ENCODE peak calls at places on chromosomes 6 and 20, in seven cellular contexts. D, E, Q, B, M, T and S are unnamed samples.

GRCh38 chr6:107217248-107217647 is 101.9 kb upstream of the BEND3 start:
- DNase-seq in D (no peak), E (no peak), Q (no peak), B (no peak), M (no peak), T (no peak), S (no peak)

GRCh38 chr6:163804991-163805390 is 390.5 kb downstream of the QKI start:
- DNase-seq in D (no peak), E (no peak), Q (no peak), B (no peak), M (no peak), T (no peak), S (no peak)

GRCh38 chr6:133741375-133741861 is 147.5 kb upstream of the TCF21 start:
- DNase-seq in D (no peak), E (no peak), Q (no peak), B (no peak), M (peak; percentile 16), T (no peak), S (no peak)

GRCh38 chr6:42165016-42165415 is 8.1 kb upstream of the GUCA1A start:
- DNase-seq in D (no peak), E (no peak), Q (no peak), B (peak; percentile 42), M (no peak), T (no peak), S (no peak)

GRCh38 chr6:37971263-37971662 is 151.7 kb downstream of the ZFAND3 start:
- DNase-seq in D (no peak), E (no peak), Q (no peak), B (no peak), M (no peak), T (no peak), S (no peak)

GRCh38 chr20:49471397-49471796 is 11.1 kb downstream of the KCNB1 start:
- DNase-seq in D (no peak), E (no peak), Q (no peak), B (no peak), M (no peak), T (no peak), S (no peak)

GRCh38 chr20:20369353-20370086 is 1.6 kb downstream of the INSM1 start:
- DNase-seq in D (no peak), E (no peak), Q (no peak), B (no peak), M (no peak), T (no peak), S (no peak)

GRCh38 chr6:158684745-158685355 is 35.0 kb downstream of the SYTL3 start:
- DNase-seq in D (no peak), E (no peak), Q (no peak), B (no peak), M (no peak), T (no peak), S (no peak)

GRCh38 chr6:75196051-75196743 is 9.7 kb downstream of the COL12A1 start:
- DNase-seq in D (no peak), E (no peak), Q (no peak), B (no peak), M (no peak), T (no peak), S (no peak)

GRCh38 chr6:168574699-168575195 is 133.8 kb downstream of the SMOC2 start:
- DNase-seq in D (no peak), E (no peak), Q (peak; percentile 75), B (no peak), M (peak; percentile 55), T (no peak), S (no peak)

GRCh38 chr6:110672122-110672521 is 143.1 kb downstream of the CDK19 start:
- DNase-seq in D (no peak), E (no peak), Q (no peak), B (no peak), M (no peak), T (no peak), S (no peak)

GRCh38 chr20:51687071-51687470 is 81.1 kb downstream of the ATP9A start:
- DNase-seq in D (no peak), E (no peak), Q (no peak), B (peak; percentile 81), M (peak; percentile 78), T (no peak), S (no peak)

GRCh38 chr20:40922865-40923264 is 105.8 kb upstream of the TOP1 start:
- DNase-seq in D (no peak), E (no peak), Q (no peak), B (no peak), M (no peak), T (no peak), S (no peak)

GRCh38 chr6:160692369-160692959 is 9.6 kb upstream of the PLG start:
- DNase-seq in D (no peak), E (no peak), Q (no peak), B (no peak), M (no peak), T (no peak), S (no peak)

GRCh38 chr20:10634683-10635411 is 39.0 kb downstream of the JAG1 start:
- DNase-seq in D (no peak), E (no peak), Q (no peak), B (no peak), M (no peak), T (no peak), S (no peak)

GRCh38 chr20:18663932-18664331 is 76.1 kb downstream of the DTD1 start:
- DNase-seq in D (no peak), E (no peak), Q (no peak), B (no peak), M (no peak), T (no peak), S (no peak)

GRCh38 chr20:36847009-36847709 is 28.8 kb upstream of the TLDC2 start:
- DNase-seq in D (no peak), E (no peak), Q (no peak), B (no peak), M (peak; percentile 63), T (no peak), S (no peak)

GRCh38 chr6:27795697-27796494 is 116.3 kb downstream of the OR2B2 start:
- DNase-seq in D (peak; percentile 74), E (peak; percentile 65), Q (no peak), B (peak; percentile 83), M (peak; percentile 77), T (peak; percentile 62), S (no peak)

GRCh38 chr6:117676577-117677218 is 1.4 kb downstream of the NUS1 start:
- DNase-seq in D (no peak), E (no peak), Q (no peak), B (no peak), M (no peak), T (no peak), S (no peak)

GRCh38 chr6:140062042-140063041 is 687.9 kb upstream of the CITED2 start:
- DNase-seq in D (no peak), E (no peak), Q (no peak), B (peak; percentile 86), M (peak; percentile 60), T (no peak), S (no peak)

GRCh38 chr6:11368264-11368663 is 135.8 kb upstream of the NEDD9 start:
- DNase-seq in D (no peak), E (no peak), Q (no peak), B (peak; percentile 67), M (no peak), T (no peak), S (no peak)

GRCh38 chr20:12252793-12253192 is 335.1 kb downstream of the BTBD3 start:
- DNase-seq in D (no peak), E (no peak), Q (no peak), B (no peak), M (no peak), T (no peak), S (no peak)

GRCh38 chr6:44009425-44010321 is 117.6 kb downstream of the MRPL14 start:
- DNase-seq in D (no peak), E (no peak), Q (no peak), B (peak; percentile 82), M (peak; percentile 86), T (no peak), S (no peak)

GRCh38 chr6:137588472-137588871 is 94.3 kb upstream of the OLIG3 start:
- DNase-seq in D (no peak), E (no peak), Q (no peak), B (no peak), M (no peak), T (no peak), S (no peak)

GRCh38 chr6:34205916-34206315 is 30.8 kb upstream of the HMGA1 start:
- DNase-seq in D (no peak), E (no peak), Q (no peak), B (no peak), M (no peak), T (no peak), S (no peak)